ENCODE peak calls at places on chromosomes 12 and 14, in ten cellular contexts. J is uterus, U is GM13976, Q is breast epithelium, T is HFF-Myc, I is heart right ventricle, E is B cell, M is tibial nerve, V is lower lobe of right lung, X is brain microvascular endothelial cell. A is an unnamed sample.

GRCh38 chr14:65255029-65255545 is 152.8 kb upstream of the MAX start:
- DNase-seq in J (no peak), U (no peak), Q (no peak), T (no peak), I (no peak), E (no peak), M (no peak), V (no peak), X (peak), A (no peak)

GRCh38 chr14:47821134-47821533 is 145.7 kb upstream of the MDGA2 start:
- DNase-seq in J (no peak), U (no peak), Q (no peak), T (no peak), I (no peak), E (no peak), M (no peak), V (no peak), X (no peak), A (no peak)

GRCh38 chr12:81644503-81644902 is 114.6 kb downstream of the PPFIA2 start:
- DNase-seq in J (no peak), U (peak), Q (no peak), T (no peak), I (no peak), E (no peak), M (no peak), V (no peak), X (no peak), A (peak)

GRCh38 chr14:76546426-76547221 is 170.7 kb downstream of the ESRRB start:
- DNase-seq in J (no peak), U (peak), Q (no peak), T (peak), I (no peak), E (no peak), M (no peak), V (no peak), X (no peak), A (peak)

GRCh38 chr12:124520258-124520657 is 47.2 kb downstream of the NCOR2 start:
- DNase-seq in J (peak), U (no peak), Q (peak), T (no peak), I (no peak), E (no peak), M (no peak), V (peak), X (no peak), A (no peak)

GRCh38 chr12:79527498-79527897 is 163.3 kb downstream of the PAWR start:
- DNase-seq in J (no peak), U (no peak), Q (no peak), T (no peak), I (no peak), E (no peak), M (no peak), V (no peak), X (peak), A (no peak)

GRCh38 chr12:51323966-51324895 is at the start of gene BIN2:
- DNase-seq in J (peak), U (peak), Q (no peak), T (no peak), I (peak), E (peak), M (peak), V (peak), X (no peak), A (peak)

GRCh38 chr12:73892181-73892580 is 645.5 kb upstream of the ATXN7L3B start:
- DNase-seq in J (no peak), U (no peak), Q (no peak), T (no peak), I (no peak), E (no peak), M (no peak), V (no peak), X (no peak), A (no peak)

GRCh38 chr14:54108481-54109471 is 152.2 kb upstream of the BMP4 start:
- DNase-seq in J (no peak), U (no peak), Q (no peak), T (peak), I (no peak), E (no peak), M (no peak), V (no peak), X (peak), A (no peak)

GRCh38 chr12:116121453-116121871 is 156.0 kb downstream of the MED13L start:
- DNase-seq in J (no peak), U (no peak), Q (no peak), T (no peak), I (no peak), E (no peak), M (no peak), V (no peak), X (no peak), A (no peak)

GRCh38 chr12:122882908-122883563 is 12.9 kb downstream of the VPS37B start:
- DNase-seq in J (no peak), U (no peak), Q (no peak), T (no peak), I (no peak), E (no peak), M (no peak), V (no peak), X (no peak), A (no peak)

GRCh38 chr12:99453831-99454538 is 193.6 kb upstream of the GARIN6 start:
- DNase-seq in J (no peak), U (peak), Q (no peak), T (no peak), I (no peak), E (no peak), M (no peak), V (no peak), X (peak), A (no peak)

GRCh38 chr12:86006727-86007126 is 132.6 kb downstream of the NTS start:
- DNase-seq in J (no peak), U (no peak), Q (no peak), T (no peak), I (no peak), E (no peak), M (no peak), V (no peak), X (peak), A (no peak)

GRCh38 chr14:94005324-94005723 is 8.2 kb downstream of the CCDC197 start:
- DNase-seq in J (no peak), U (peak), Q (no peak), T (no peak), I (no peak), E (no peak), M (no peak), V (no peak), X (no peak), A (peak)

GRCh38 chr14:92144708-92145107 is 22.9 kb downstream of the CPSF2 start:
- DNase-seq in J (no peak), U (no peak), Q (no peak), T (no peak), I (no peak), E (no peak), M (no peak), V (no peak), X (peak), A (no peak)

GRCh38 chr12:4145990-4146859 is 127.3 kb upstream of the CCND2 start:
- DNase-seq in J (no peak), U (peak), Q (no peak), T (no peak), I (no peak), E (peak), M (no peak), V (no peak), X (no peak), A (no peak)

GRCh38 chr12:21881950-21882349 is 59.3 kb downstream of the ABCC9 start:
- DNase-seq in J (peak), U (no peak), Q (no peak), T (no peak), I (peak), E (no peak), M (no peak), V (no peak), X (no peak), A (no peak)

GRCh38 chr14:44898547-44898946 is 63.2 kb downstream of the KLHL28 start:
- DNase-seq in J (no peak), U (no peak), Q (no peak), T (no peak), I (no peak), E (no peak), M (no peak), V (no peak), X (no peak), A (no peak)

GRCh38 chr12:4274960-4275868 is 1.7 kb downstream of the CCND2 start:
- DNase-seq in J (peak), U (peak), Q (no peak), T (no peak), I (peak), E (no peak), M (no peak), V (no peak), X (no peak), A (no peak)

GRCh38 chr12:123041042-123041531 is 60.6 kb downstream of the ARL6IP4 start:
- DNase-seq in J (no peak), U (no peak), Q (no peak), T (no peak), I (no peak), E (no peak), M (no peak), V (no peak), X (no peak), A (no peak)

GRCh38 chr12:56631790-56632700 is 1.9 kb upstream of the BAZ2A start:
- DNase-seq in J (peak), U (peak), Q (peak), T (no peak), I (peak), E (peak), M (peak), V (peak), X (peak), A (peak)

GRCh38 chr14:45201908-45202307 is 51.1 kb downstream of the MIS18BP1 start:
- DNase-seq in J (no peak), U (no peak), Q (no peak), T (no peak), I (no peak), E (no peak), M (no peak), V (no peak), X (peak), A (no peak)

GRCh38 chr14:24013654-24014514 is 25.2 kb downstream of the DHRS4L2 start:
- DNase-seq in J (no peak), U (peak), Q (no peak), T (peak), I (no peak), E (peak), M (no peak), V (no peak), X (peak), A (peak)

GRCh38 chr12:105561981-105562726 is 231.7 kb downstream of the C12orf75 start:
- DNase-seq in J (peak), U (no peak), Q (no peak), T (no peak), I (peak), E (no peak), M (no peak), V (no peak), X (peak), A (no peak)

DNA sequence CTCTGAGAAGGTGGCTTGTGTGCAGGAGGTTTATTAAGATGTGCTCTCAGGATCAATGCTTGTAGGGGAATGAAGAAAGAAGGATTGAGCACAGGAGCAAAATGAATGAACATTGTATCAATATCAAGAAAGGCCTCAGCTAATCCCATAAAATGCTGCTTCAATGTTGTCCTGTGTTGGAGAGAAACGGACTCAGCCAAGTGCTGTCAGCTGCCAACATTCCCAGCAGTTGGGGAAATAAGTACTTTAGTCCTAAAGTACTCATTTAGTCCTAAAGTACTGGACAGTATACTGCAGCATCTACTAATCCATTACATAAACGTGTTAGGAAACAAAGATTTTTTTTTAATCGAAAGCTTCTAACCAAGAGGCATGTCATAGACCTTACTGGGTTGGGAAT is 255.9 kb downstream of the SEC23A start:
- DNase-seq in J (no peak), U (no peak), Q (no peak), T (no peak), I (no peak), E (no peak), M (no peak), V (no peak), X (no peak), A (no peak)
- TF ChIP-seq CTCF in J (no peak), U (no peak), Q (no peak), T (no peak), I (no peak), E (no peak), M (no peak), V (no peak), X (no peak), A (no peak)

GRCh38 chr14:31439554-31439953 is 17.8 kb downstream of the DTD2 start:
- DNase-seq in J (no peak), U (no peak), Q (no peak), T (no peak), I (no peak), E (no peak), M (no peak), V (no peak), X (no peak), A (no peak)
- TF ChIP-seq CTCF in J (no peak), U (no peak), Q (no peak), T (no peak), I (no peak), E (no peak), M (no peak), V (no peak), X (no peak), A (no peak)

DNA sequence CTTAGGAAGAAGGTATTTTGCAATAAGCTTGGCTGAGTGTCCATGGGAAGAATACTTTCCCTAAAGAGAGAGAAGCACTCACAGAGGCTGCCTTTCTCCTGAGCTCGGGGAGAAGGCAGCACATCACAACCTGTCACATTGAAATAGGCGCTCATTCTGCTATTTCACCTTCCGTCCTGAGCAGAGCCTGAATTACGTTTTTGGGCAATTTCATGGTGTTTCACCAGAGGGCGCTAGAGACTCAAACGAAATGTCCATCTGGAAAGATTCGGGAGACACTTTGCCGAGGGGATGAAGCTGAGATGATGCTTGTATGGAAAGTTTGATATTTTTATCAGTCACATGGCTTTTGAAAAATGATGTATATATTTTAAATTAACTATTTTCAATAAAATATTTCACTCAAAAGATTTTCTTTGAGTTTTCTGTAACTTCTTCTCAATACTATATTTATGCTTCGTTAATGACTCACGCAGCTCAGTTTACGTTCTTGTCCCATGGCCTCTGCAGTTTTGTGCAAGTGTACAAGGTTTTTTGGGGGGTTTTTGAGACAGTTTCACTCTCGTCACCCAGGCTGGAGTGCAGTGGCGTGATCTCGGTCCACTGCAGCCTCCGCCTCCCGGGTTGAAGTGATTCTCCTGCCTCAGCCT is 17.4 kb upstream of the B4GALNT3 start:
- DNase-seq in J (peak), U (no peak), Q (no peak), T (peak), I (no peak), E (no peak), M (peak), V (no peak), X (peak), A (no peak)
- TF ChIP-seq CTCF in J (peak), U (peak), Q (peak), T (peak), I (peak), E (peak), M (peak), V (peak), X (peak), A (peak)

GRCh38 chr12:6752931-6753771 is at the start of gene MLF2:
- DNase-seq in J (peak), U (peak), Q (peak), T (peak), I (peak), E (peak), M (peak), V (peak), X (peak), A (peak)
- TF ChIP-seq CTCF in J (peak), U (peak), Q (peak), T (peak), I (peak), E (peak), M (peak), V (no peak), X (peak), A (peak)

A was measured in GM13977.